ENCODE peak calls at places on chromosome 15, in nine cellular contexts. One of them, this sample, is unnamed.

GRCh38 chr15:79357566-79357965 is 46.7 kb downstream of the TMED3 start:
- DNase-seq in psoas muscle: no peak
- DNase-seq in PC-3: no peak
- DNase-seq in testis: no peak
- DNase-seq in cardiac fibroblast: no peak
- DNase-seq in right lobe of liver: no peak
- DNase-seq in heart right ventricle: no peak
- DNase-seq in lower lobe of right lung: no peak
- DNase-seq in AG09309: no peak
- DNase-seq in this sample: no peak

GRCh38 chr15:57403946-57404345 is 27.6 kb downstream of the CGNL1 start:
- DNase-seq in lower lobe of right lung: no peak
- DNase-seq in cardiac fibroblast: no peak
- DNase-seq in right lobe of liver: no peak
- DNase-seq in testis: no peak
- DNase-seq in heart right ventricle: no peak
- DNase-seq in PC-3: no peak
- DNase-seq in psoas muscle: no peak
- DNase-seq in AG09309: no peak
- DNase-seq in this sample: no peak

GRCh38 chr15:38564557-38565286 is at the start of gene RASGRP1:
- DNase-seq in psoas muscle: peak
- DNase-seq in heart right ventricle: peak
- DNase-seq in AG09309: no peak
- DNase-seq in PC-3: peak
- DNase-seq in lower lobe of right lung: peak
- DNase-seq in testis: peak
- DNase-seq in right lobe of liver: peak
- DNase-seq in cardiac fibroblast: peak
- DNase-seq in this sample: peak

GRCh38 chr15:27701956-27702355 is 397.2 kb downstream of the OCA2 start:
- DNase-seq in heart right ventricle: no peak
- DNase-seq in cardiac fibroblast: no peak
- DNase-seq in AG09309: no peak
- DNase-seq in right lobe of liver: no peak
- DNase-seq in lower lobe of right lung: no peak
- DNase-seq in psoas muscle: no peak
- DNase-seq in PC-3: no peak
- DNase-seq in testis: no peak
- DNase-seq in this sample: no peak

GRCh38 chr15:57994468-57995154 is 70.9 kb downstream of the ALDH1A2 start:
- DNase-seq in lower lobe of right lung: no peak
- DNase-seq in heart right ventricle: no peak
- DNase-seq in PC-3: peak
- DNase-seq in AG09309: no peak
- DNase-seq in testis: no peak
- DNase-seq in cardiac fibroblast: no peak
- DNase-seq in right lobe of liver: no peak
- DNase-seq in psoas muscle: no peak
- DNase-seq in this sample: no peak

GRCh38 chr15:40150163-40150925 is 10.5 kb upstream of the BUB1B start:
- DNase-seq in right lobe of liver: no peak
- DNase-seq in AG09309: no peak
- DNase-seq in psoas muscle: peak
- DNase-seq in heart right ventricle: no peak
- DNase-seq in PC-3: peak
- DNase-seq in lower lobe of right lung: no peak
- DNase-seq in testis: no peak
- DNase-seq in cardiac fibroblast: peak
- DNase-seq in this sample: no peak

GRCh38 chr15:40029979-40030893 is 8.7 kb downstream of the SRP14 start:
- DNase-seq in cardiac fibroblast: peak
- DNase-seq in testis: peak
- DNase-seq in psoas muscle: no peak
- DNase-seq in AG09309: no peak
- DNase-seq in PC-3: peak
- DNase-seq in heart right ventricle: no peak
- DNase-seq in right lobe of liver: no peak
- DNase-seq in lower lobe of right lung: no peak
- DNase-seq in this sample: no peak

GRCh38 chr15:92625297-92625980 is 30.1 kb downstream of the FAM174B start:
- DNase-seq in lower lobe of right lung: no peak
- DNase-seq in heart right ventricle: no peak
- DNase-seq in right lobe of liver: no peak
- DNase-seq in psoas muscle: no peak
- DNase-seq in cardiac fibroblast: peak
- DNase-seq in AG09309: peak
- DNase-seq in PC-3: peak
- DNase-seq in testis: no peak
- DNase-seq in this sample: no peak

GRCh38 chr15:75061272-75061671 is 37.9 kb downstream of the PPCDC start:
- DNase-seq in AG09309: no peak
- DNase-seq in heart right ventricle: peak
- DNase-seq in PC-3: no peak
- DNase-seq in testis: no peak
- DNase-seq in psoas muscle: no peak
- DNase-seq in cardiac fibroblast: peak
- DNase-seq in lower lobe of right lung: no peak
- DNase-seq in right lobe of liver: no peak
- DNase-seq in this sample: no peak

GRCh38 chr15:80777836-80778620 is 1.1 kb upstream of the CEMIP start:
- DNase-seq in AG09309: no peak
- DNase-seq in lower lobe of right lung: no peak
- DNase-seq in heart right ventricle: no peak
- DNase-seq in psoas muscle: no peak
- DNase-seq in PC-3: peak
- DNase-seq in testis: no peak
- DNase-seq in cardiac fibroblast: peak
- DNase-seq in right lobe of liver: no peak
- DNase-seq in this sample: no peak

GRCh38 chr15:64344651-64345262 is 11.2 kb downstream of the CSNK1G1 start:
- DNase-seq in right lobe of liver: no peak
- DNase-seq in testis: no peak
- DNase-seq in AG09309: no peak
- DNase-seq in lower lobe of right lung: no peak
- DNase-seq in PC-3: no peak
- DNase-seq in psoas muscle: no peak
- DNase-seq in heart right ventricle: no peak
- DNase-seq in cardiac fibroblast: peak
- DNase-seq in this sample: no peak

GRCh38 chr15:40256642-40257235 is 17.9 kb downstream of the PAK6 start:
- DNase-seq in testis: peak
- DNase-seq in right lobe of liver: no peak
- DNase-seq in AG09309: no peak
- DNase-seq in PC-3: no peak
- DNase-seq in psoas muscle: no peak
- DNase-seq in lower lobe of right lung: no peak
- DNase-seq in heart right ventricle: no peak
- DNase-seq in cardiac fibroblast: no peak
- DNase-seq in this sample: no peak

GRCh38 chr15:25717116-25717755 is 145.9 kb downstream of the ATP10A start:
- DNase-seq in lower lobe of right lung: no peak
- DNase-seq in testis: no peak
- DNase-seq in heart right ventricle: no peak
- DNase-seq in PC-3: no peak
- DNase-seq in right lobe of liver: no peak
- DNase-seq in cardiac fibroblast: peak
- DNase-seq in psoas muscle: no peak
- DNase-seq in AG09309: no peak
- DNase-seq in this sample: no peak

DNA sequence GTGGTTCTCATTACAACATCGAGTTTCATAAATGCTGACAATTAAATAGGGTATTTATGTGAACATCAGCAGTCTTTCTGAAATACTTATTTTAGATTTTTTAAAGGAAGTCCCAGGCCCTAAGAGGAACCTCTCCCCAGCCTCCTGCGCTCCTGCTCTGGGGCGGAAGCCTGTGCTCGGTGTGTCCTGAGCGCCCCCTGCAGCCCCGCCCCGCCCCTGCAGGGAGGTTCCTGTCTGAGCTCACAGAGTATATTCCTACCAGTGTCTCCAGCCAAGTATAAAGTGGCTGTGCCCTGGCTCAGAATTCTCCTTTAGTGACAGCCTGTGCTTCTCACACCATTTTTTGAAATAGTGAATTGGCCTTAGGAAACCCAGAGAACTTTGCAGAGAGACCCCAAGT is 567.9 kb downstream of the GOLGA6L6 start:
- DNase-seq in heart right ventricle: no peak
- DNase-seq in lower lobe of right lung: no peak
- DNase-seq in cardiac fibroblast: no peak
- DNase-seq in AG09309: no peak
- DNase-seq in psoas muscle: no peak
- DNase-seq in right lobe of liver: no peak
- DNase-seq in testis: peak
- DNase-seq in PC-3: no peak
- DNase-seq in this sample: no peak
- TF ChIP-seq CTCF in heart right ventricle: no peak
- TF ChIP-seq CTCF in lower lobe of right lung: no peak
- TF ChIP-seq CTCF in cardiac fibroblast: no peak
- TF ChIP-seq CTCF in AG09309: no peak
- TF ChIP-seq CTCF in psoas muscle: no peak
- TF ChIP-seq CTCF in right lobe of liver: no peak
- TF ChIP-seq CTCF in testis: no peak
- TF ChIP-seq CTCF in PC-3: no peak
- TF ChIP-seq CTCF in this sample: no peak

GRCh38 chr15:95324596-95325135 is 1005.8 kb upstream of the NR2F2 start:
- DNase-seq in heart right ventricle: no peak
- DNase-seq in testis: no peak
- DNase-seq in lower lobe of right lung: no peak
- DNase-seq in AG09309: no peak
- DNase-seq in cardiac fibroblast: no peak
- DNase-seq in right lobe of liver: no peak
- DNase-seq in PC-3: no peak
- DNase-seq in psoas muscle: no peak
- DNase-seq in this sample: no peak
- H3K4me3 ChIP-seq in heart right ventricle: peak
- H3K4me3 ChIP-seq in testis: no peak
- H3K4me3 ChIP-seq in lower lobe of right lung: no peak
- H3K4me3 ChIP-seq in AG09309: no peak
- H3K4me3 ChIP-seq in cardiac fibroblast: no peak
- H3K4me3 ChIP-seq in right lobe of liver: no peak
- H3K4me3 ChIP-seq in PC-3: no peak
- H3K4me3 ChIP-seq in psoas muscle: peak
- H3K4me3 ChIP-seq in this sample: no peak

GRCh38 chr15:44550256-44550655 is 13.3 kb downstream of the EIF3J start:
- DNase-seq in heart right ventricle: no peak
- DNase-seq in right lobe of liver: no peak
- DNase-seq in cardiac fibroblast: peak
- DNase-seq in lower lobe of right lung: no peak
- DNase-seq in testis: no peak
- DNase-seq in AG09309: peak
- DNase-seq in PC-3: peak
- DNase-seq in psoas muscle: no peak
- DNase-seq in this sample: no peak
- TF ChIP-seq CTCF in heart right ventricle: peak
- TF ChIP-seq CTCF in right lobe of liver: peak
- TF ChIP-seq CTCF in cardiac fibroblast: peak
- TF ChIP-seq CTCF in lower lobe of right lung: peak
- TF ChIP-seq CTCF in testis: peak
- TF ChIP-seq CTCF in AG09309: no peak
- TF ChIP-seq CTCF in PC-3: peak
- TF ChIP-seq CTCF in psoas muscle: peak
- TF ChIP-seq CTCF in this sample: no peak

DNA sequence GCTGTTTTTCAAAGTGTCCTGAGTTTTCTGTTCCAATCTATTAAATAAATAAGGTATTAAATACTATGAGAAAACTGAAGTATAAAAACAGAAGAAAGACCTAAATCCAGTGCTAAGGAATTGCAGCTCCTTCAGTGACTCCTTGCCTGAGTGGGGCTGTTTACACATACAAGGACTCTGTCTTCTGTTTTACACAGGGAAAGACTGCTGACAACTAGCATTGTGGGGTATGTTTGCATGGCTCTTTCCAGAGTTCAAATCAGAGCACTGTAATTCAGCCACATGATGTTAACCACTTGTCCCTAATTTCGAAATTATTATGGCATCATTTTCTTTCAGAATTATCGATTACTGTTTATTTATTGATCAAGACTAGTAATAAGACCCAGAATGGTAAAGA is 31.3 kb upstream of the MEIS2 start:
- DNase-seq in PC-3: no peak
- DNase-seq in cardiac fibroblast: no peak
- DNase-seq in lower lobe of right lung: no peak
- DNase-seq in heart right ventricle: no peak
- DNase-seq in psoas muscle: no peak
- DNase-seq in testis: no peak
- DNase-seq in right lobe of liver: no peak
- DNase-seq in AG09309: no peak
- DNase-seq in this sample: no peak
- H3K4me3 ChIP-seq in PC-3: no peak
- H3K4me3 ChIP-seq in cardiac fibroblast: no peak
- H3K4me3 ChIP-seq in lower lobe of right lung: no peak
- H3K4me3 ChIP-seq in heart right ventricle: no peak
- H3K4me3 ChIP-seq in psoas muscle: no peak
- H3K4me3 ChIP-seq in testis: no peak
- H3K4me3 ChIP-seq in right lobe of liver: no peak
- H3K4me3 ChIP-seq in AG09309: no peak
- H3K4me3 ChIP-seq in this sample: no peak

GRCh38 chr15:90337256-90337655 is 14.8 kb upstream of the ZNF774 start:
- DNase-seq in testis: no peak
- DNase-seq in PC-3: peak
- DNase-seq in psoas muscle: no peak
- DNase-seq in right lobe of liver: no peak
- DNase-seq in lower lobe of right lung: no peak
- DNase-seq in AG09309: no peak
- DNase-seq in cardiac fibroblast: no peak
- DNase-seq in heart right ventricle: no peak
- DNase-seq in this sample: no peak
- TF ChIP-seq CTCF in testis: no peak
- TF ChIP-seq CTCF in PC-3: no peak
- TF ChIP-seq CTCF in psoas muscle: no peak
- TF ChIP-seq CTCF in right lobe of liver: no peak
- TF ChIP-seq CTCF in lower lobe of right lung: no peak
- TF ChIP-seq CTCF in AG09309: no peak
- TF ChIP-seq CTCF in cardiac fibroblast: no peak
- TF ChIP-seq CTCF in heart right ventricle: no peak
- TF ChIP-seq CTCF in this sample: no peak

This sample was measured in mucosa of descending colon.